ENCODE peak calls at places on chromosome 1, in five cellular contexts. Q, F, D, Y and N are unnamed samples.

GRCh38 chr1:219215477-219215876 is 41.8 kb downstream of the LYPLAL1 start:
- DNase-seq in Q (no peak), F (no peak), D (no peak), Y (no peak), N (no peak)

GRCh38 chr1:40948741-40949528 is 30.6 kb upstream of the CTPS1 start:
- DNase-seq in Q (peak; percentile 58), F (peak; percentile 80), D (peak; percentile 52), Y (no peak), N (peak; percentile 56)

GRCh38 chr1:2451744-2452582 is 24.1 kb upstream of the PLCH2 start:
- DNase-seq in Q (peak; percentile 97), F (peak; percentile 47), D (no peak), Y (no peak), N (peak; percentile 82)

GRCh38 chr1:99647460-99647859 is 1.5 kb downstream of the PALMD start:
- DNase-seq in Q (no peak), F (no peak), D (no peak), Y (no peak), N (no peak)

GRCh38 chr1:201501144-201501543 is 5.8 kb downstream of the CSRP1 start:
- DNase-seq in Q (no peak), F (peak; percentile 52), D (no peak), Y (peak; percentile 78), N (no peak)

GRCh38 chr1:241356519-241357365 is at the start of gene RGS7:
- DNase-seq in Q (peak; percentile 67), F (peak; percentile 49), D (peak; percentile 14), Y (no peak), N (no peak)

GRCh38 chr1:111599781-111600180 is 19.8 kb upstream of the RAP1A start:
- DNase-seq in Q (no peak), F (no peak), D (no peak), Y (no peak), N (no peak)

GRCh38 chr1:233530665-233531386 is 83.1 kb upstream of the KCNK1 start:
- DNase-seq in Q (peak; percentile 30), F (no peak), D (no peak), Y (no peak), N (no peak)

GRCh38 chr1:205443585-205444299 is 12.1 kb downstream of the BLACAT1 start:
- DNase-seq in Q (no peak), F (no peak), D (no peak), Y (no peak), N (no peak)

GRCh38 chr1:244963231-244963826 is 99.0 kb upstream of the HNRNPU start:
- DNase-seq in Q (no peak), F (peak; percentile 19), D (no peak), Y (no peak), N (no peak)

GRCh38 chr1:94560333-94560732 is 18.8 kb upstream of the F3 start:
- DNase-seq in Q (no peak), F (no peak), D (no peak), Y (no peak), N (no peak)